ENCODE peak calls at places on chromosomes 4 and X, in six cellular contexts. C is IMR-90, F is neuronal stem cell, U is H9, A is mesenchymal stem cell, X is H1. S is an unnamed sample.

GRCh38 chr4:1211371-1211770 is 37.6 kb downstream of the CTBP1 start:
- DNase-seq in C (no peak), F (no peak), U (no peak), A (no peak), X (no peak), S (no peak)

GRCh38 chrX:20218809-20219505 is 47.8 kb downstream of the RPS6KA3 start:
- DNase-seq in C (peak), F (no peak), U (no peak), A (peak), X (no peak), S (peak)

GRCh38 chr4:85738721-85739120 is 263.8 kb downstream of the ARHGAP24 start:
- DNase-seq in C (no peak), F (no peak), U (no peak), A (no peak), X (no peak), S (no peak)

GRCh38 chr4:6228158-6229067 is 28.1 kb upstream of the JAKMIP1 start:
- DNase-seq in C (no peak), F (no peak), U (peak), A (no peak), X (peak), S (no peak)

GRCh38 chrX:107715331-107716044 is 60.1 kb downstream of the TSC22D3 start:
- DNase-seq in C (peak), F (no peak), U (no peak), A (peak), X (no peak), S (no peak)

GRCh38 chr4:16524911-16525574 is 298.8 kb upstream of the TAPT1 start:
- DNase-seq in C (peak), F (no peak), U (no peak), A (peak), X (no peak), S (no peak)

GRCh38 chrX:112734250-112734649 is 54.5 kb upstream of the LHFPL1 start:
- DNase-seq in C (peak), F (no peak), U (no peak), A (peak), X (no peak), S (no peak)

GRCh38 chrX:30586516-30586915 is 8.9 kb upstream of the TASL start:
- DNase-seq in C (no peak), F (no peak), U (no peak), A (no peak), X (no peak), S (no peak)

GRCh38 chrX:105872921-105873320 is 50.6 kb downstream of the NRK start:
- DNase-seq in C (no peak), F (no peak), U (no peak), A (no peak), X (no peak), S (no peak)

GRCh38 chrX:10512258-10512657 is 108.1 kb downstream of the MID1 start:
- DNase-seq in C (peak), F (no peak), U (no peak), A (no peak), X (no peak), S (no peak)

GRCh38 chrX:141632124-141632523 is 42.6 kb downstream of the SPANXA2 start:
- DNase-seq in C (no peak), F (no peak), U (no peak), A (no peak), X (no peak), S (no peak)

GRCh38 chrX:43269201-43269600 is 386.9 kb upstream of the MAOA start:
- DNase-seq in C (no peak), F (no peak), U (no peak), A (peak), X (no peak), S (no peak)

GRCh38 chr4:185096032-185096653 is 46.9 kb upstream of the SLC25A4 start:
- DNase-seq in C (peak), F (no peak), U (no peak), A (peak), X (no peak), S (no peak)

GRCh38 chr4:155578726-155579385 is 87.8 kb upstream of the GUCY1A1 start:
- DNase-seq in C (no peak), F (no peak), U (no peak), A (peak), X (no peak), S (no peak)

GRCh38 chr4:1045595-1046201 is 34.3 kb downstream of the FGFRL1 start:
- DNase-seq in C (no peak), F (no peak), U (no peak), A (no peak), X (no peak), S (no peak)

GRCh38 chr4:138320856-138321255 is 78.7 kb upstream of the SLC7A11 start:
- DNase-seq in C (no peak), F (no peak), U (no peak), A (no peak), X (no peak), S (no peak)

GRCh38 chr4:7769936-7770674 is 169.6 kb downstream of the AFAP1 start:
- DNase-seq in C (peak), F (peak), U (no peak), A (no peak), X (peak), S (no peak)

GRCh38 chr4:113436360-113436759 is 325.2 kb downstream of the CAMK2D start:
- DNase-seq in C (peak), F (no peak), U (no peak), A (peak), X (no peak), S (no peak)

GRCh38 chrX:134712272-134712671 is 54.0 kb upstream of the PLAC1 start:
- DNase-seq in C (no peak), F (no peak), U (no peak), A (no peak), X (no peak), S (no peak)

GRCh38 chr4:125235971-125236370 is 78.8 kb upstream of the FAT4 start:
- DNase-seq in C (no peak), F (peak), U (no peak), A (no peak), X (no peak), S (no peak)

GRCh38 chr4:41994461-41994860 is 4.1 kb downstream of the SLC30A9 start:
- DNase-seq in C (no peak), F (no peak), U (no peak), A (no peak), X (no peak), S (no peak)

GRCh38 chr4:81425087-81425486 is 46.6 kb downstream of the RASGEF1B start:
- DNase-seq in C (no peak), F (no peak), U (no peak), A (no peak), X (no peak), S (no peak)

GRCh38 chr4:24179201-24179840 is 289.5 kb upstream of the PPARGC1A start:
- DNase-seq in C (no peak), F (no peak), U (no peak), A (no peak), X (no peak), S (no peak)

GRCh38 chrX:39869846-39870601 is 227.7 kb downstream of the BCOR start:
- DNase-seq in C (peak), F (no peak), U (no peak), A (no peak), X (no peak), S (no peak)

GRCh38 chr4:72701987-72702819 is 133.2 kb upstream of the ADAMTS3 start:
- DNase-seq in C (peak), F (peak), U (no peak), A (peak), X (no peak), S (peak)

GRCh38 chrX:48071064-48071985 is at the start of gene ZNF630:
- DNase-seq in C (peak), F (peak), U (peak), A (peak), X (peak), S (peak)

GRCh38 chrX:110569506-110569905 is 210.9 kb downstream of the RTL9 start:
- DNase-seq in C (no peak), F (no peak), U (no peak), A (no peak), X (no peak), S (no peak)

GRCh38 chr4:11397819-11398610 is 30.7 kb downstream of the HS3ST1 start:
- DNase-seq in C (no peak), F (no peak), U (no peak), A (no peak), X (no peak), S (no peak)

GRCh38 chr4:123452585-123452984 is 56.0 kb downstream of the SPRY1 start:
- DNase-seq in C (peak), F (no peak), U (no peak), A (peak), X (no peak), S (peak)

GRCh38 chrX:132968282-132968681 is 9.9 kb upstream of the HS6ST2 start:
- DNase-seq in C (no peak), F (no peak), U (no peak), A (peak), X (no peak), S (no peak)

GRCh38 chrX:133415276-133416105 is at the start of gene GPC4:
- DNase-seq in C (no peak), F (peak), U (peak), A (peak), X (peak), S (peak)

GRCh38 chrX:29617276-29617675 is 598.1 kb upstream of the MAGEB2 start:
- DNase-seq in C (peak), F (no peak), U (no peak), A (peak), X (no peak), S (no peak)

GRCh38 chr4:88812976-88813375 is 115.3 kb upstream of the NAP1L5 start:
- DNase-seq in C (no peak), F (no peak), U (no peak), A (no peak), X (no peak), S (no peak)

GRCh38 chrX:74272230-74272629 is 31.8 kb upstream of the ZCCHC13 start:
- DNase-seq in C (no peak), F (no peak), U (no peak), A (no peak), X (no peak), S (no peak)
- H4K91ac ChIP-seq in C (no peak), F (no peak), U (no peak), A (no peak), X (no peak), S (no peak)

DNA sequence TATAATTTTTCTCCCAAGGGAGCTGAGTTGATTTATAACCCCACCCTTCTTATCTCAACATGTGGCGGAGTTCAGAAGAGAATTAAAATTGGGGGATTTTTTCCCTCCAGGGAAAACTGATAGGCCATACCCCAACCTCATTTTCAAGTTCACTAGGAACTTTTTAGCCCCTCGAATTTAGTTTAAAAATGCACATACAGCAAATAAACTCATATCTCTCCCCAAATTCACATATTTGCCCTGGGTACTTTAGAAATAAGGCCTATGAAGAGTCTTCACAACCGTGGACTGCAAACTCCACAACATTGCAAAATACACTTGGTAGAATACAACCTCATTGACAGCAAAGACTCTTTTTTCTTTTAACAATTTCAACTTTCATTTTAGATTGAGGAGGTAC is 206.7 kb upstream of the LEF1 start:
- DNase-seq in C (no peak), F (no peak), U (no peak), A (no peak), X (no peak), S (no peak)
- H4K91ac ChIP-seq in C (no peak), F (no peak), U (no peak), A (no peak), X (no peak), S (no peak)

GRCh38 chr4:66956426-66956825 is 588.9 kb downstream of the CENPC start:
- DNase-seq in C (no peak), F (no peak), U (no peak), A (no peak), X (no peak), S (no peak)

GRCh38 chr4:66959207-66959606 is 586.1 kb downstream of the CENPC start:
- DNase-seq in C (no peak), F (no peak), U (no peak), A (no peak), X (no peak), S (no peak)

GRCh38 chr4:66955784-66956183 is 589.5 kb downstream of the CENPC start:
- DNase-seq in C (no peak), F (no peak), U (no peak), A (no peak), X (no peak), S (no peak)

DNA sequence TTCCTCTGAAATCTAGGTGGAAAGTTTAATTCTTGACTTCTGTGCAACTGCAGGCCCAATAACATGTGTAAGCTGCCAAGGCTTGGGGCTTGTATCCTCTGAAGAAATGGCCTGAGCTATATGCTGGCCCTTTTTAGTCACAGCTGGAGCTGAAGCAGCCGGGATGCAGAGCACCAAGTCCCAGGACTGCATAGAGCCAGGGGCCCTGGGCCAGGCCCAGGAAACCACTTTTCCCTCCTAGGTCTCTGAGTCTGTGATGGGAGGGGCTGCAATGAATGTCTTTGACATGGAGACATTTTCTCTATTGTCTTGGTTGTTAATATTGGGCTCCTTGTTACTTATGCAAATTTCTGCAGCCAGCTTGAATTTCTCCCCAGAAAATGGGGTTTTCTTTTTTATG is 588.5 kb downstream of the CENPC start:
- DNase-seq in C (no peak), F (no peak), U (no peak), A (no peak), X (no peak), S (no peak)
- H4K91ac ChIP-seq in C (no peak), F (no peak), U (no peak), A (no peak), X (no peak), S (no peak)

DNA sequence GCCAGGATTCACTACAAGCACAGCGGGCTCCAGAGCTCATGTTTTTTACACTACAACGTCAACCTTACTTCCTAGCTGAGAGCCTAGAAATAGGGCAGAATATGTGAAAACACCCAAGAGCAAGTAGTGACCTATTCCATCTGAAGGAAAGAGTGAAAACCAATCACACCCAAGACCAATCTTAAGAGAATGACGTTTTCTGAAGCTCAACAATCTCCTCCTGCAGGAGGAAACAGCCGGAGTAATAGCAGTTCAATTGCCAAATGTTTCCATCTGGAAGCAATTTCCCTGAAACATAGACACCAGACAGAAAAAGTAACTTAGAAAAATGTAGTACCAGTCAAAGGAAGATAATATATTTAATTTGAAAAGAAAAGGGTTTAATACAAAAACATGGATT is 142.4 kb downstream of the ANXA5 start:
- DNase-seq in C (no peak), F (no peak), U (no peak), A (no peak), X (no peak), S (no peak)
- H4K91ac ChIP-seq in C (no peak), F (no peak), U (no peak), A (no peak), X (no peak), S (no peak)

GRCh38 chr4:4462970-4463369 is 76.1 kb downstream of the NSG1 start:
- DNase-seq in C (peak), F (no peak), U (no peak), A (no peak), X (no peak), S (no peak)
- H4K91ac ChIP-seq in C (no peak), F (no peak), U (no peak), A (no peak), X (no peak), S (no peak)

DNA sequence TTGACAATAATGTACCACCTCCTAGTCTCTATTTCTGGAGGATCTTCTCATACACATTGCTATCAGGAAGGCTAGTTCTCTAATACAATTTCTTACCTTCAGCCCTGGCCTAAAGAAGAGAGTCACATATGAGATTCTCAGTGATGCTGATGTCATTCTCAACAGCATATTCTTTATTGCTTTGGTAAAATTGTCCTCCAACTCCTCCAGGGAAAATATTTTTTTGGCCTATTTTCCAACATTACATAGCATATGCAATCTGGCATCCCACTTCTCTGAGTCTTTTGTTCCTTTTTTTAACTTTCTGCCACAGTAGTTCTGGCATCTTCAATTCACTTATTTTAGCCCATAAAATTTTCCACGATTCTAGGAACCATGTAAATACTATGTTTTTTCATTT is 2363.1 kb downstream of the ARAP2 start:
- DNase-seq in C (no peak), F (no peak), U (no peak), A (no peak), X (no peak), S (no peak)
- H4K91ac ChIP-seq in C (no peak), F (no peak), U (no peak), A (no peak), X (no peak), S (no peak)